ENCODE peak calls at places on chromosomes 16 and 17, in seven cellular contexts. B is fibroblast of the aortic adventitia; V is mammary epithelial cell; C is CD4-positive, alpha-beta T cell; R is A673; H is lower leg skin; X is neural crest cell. M is an unnamed sample.
A peak's percentile ranks its signal among the peaks of the same experiment; 100 is the strongest.

GRCh38 chr17:66712453-66712852 is 122.5 kb upstream of the CACNG5 start:
- DNase-seq in B (no peak), V (no peak), C (no peak), R (no peak), H (no peak), X (no peak), M (no peak)

GRCh38 chr17:40949406-40949805 is 12.0 kb upstream of the KRT23 start:
- DNase-seq in B (no peak), V (no peak), C (no peak), R (no peak), H (no peak), X (no peak), M (no peak)

GRCh38 chr17:49312722-49313121 is 49.3 kb downstream of the ZNF652 start:
- DNase-seq in B (no peak), V (no peak), C (no peak), R (peak; percentile 85), H (no peak), X (no peak), M (no peak)

GRCh38 chr17:8939496-8940334 is 25.8 kb downstream of the PIK3R5 start:
- DNase-seq in B (no peak), V (no peak), C (no peak), R (no peak), H (no peak), X (no peak), M (no peak)

GRCh38 chr17:16516594-16517018 is 24.6 kb upstream of the LRRC75A start:
- DNase-seq in B (peak; percentile 64), V (peak; percentile 46), C (no peak), R (peak; percentile 68), H (no peak), X (peak; percentile 17), M (peak; percentile 23)

GRCh38 chr16:58325941-58326340 is 31.1 kb upstream of the PRSS54 start:
- DNase-seq in B (no peak), V (no peak), C (no peak), R (no peak), H (no peak), X (no peak), M (no peak)

GRCh38 chr16:88781140-88782077 is 3.6 kb downstream of the PIEZO1 start:
- DNase-seq in B (no peak), V (no peak), C (peak; percentile 52), R (no peak), H (no peak), X (no peak), M (no peak)

GRCh38 chr16:29675811-29676643 is 3.0 kb upstream of the QPRT start:
- DNase-seq in B (no peak), V (peak; percentile 11), C (no peak), R (peak; percentile 52), H (no peak), X (no peak), M (no peak)

GRCh38 chr17:63706346-63707102 is 6.6 kb upstream of the LIMD2 start:
- DNase-seq in B (no peak), V (no peak), C (no peak), R (no peak), H (no peak), X (no peak), M (no peak)

GRCh38 chr17:69960755-69961154 is 114.3 kb upstream of the KCNJ16 start:
- DNase-seq in B (peak; percentile 10), V (no peak), C (no peak), R (no peak), H (no peak), X (no peak), M (no peak)

GRCh38 chr17:5416886-5417285 is 2.6 kb downstream of the NUP88 start:
- DNase-seq in B (no peak), V (peak; percentile 25), C (no peak), R (no peak), H (no peak), X (no peak), M (no peak)

GRCh38 chr17:72122002-72122310 is 1.1 kb downstream of the SOX9 start:
- DNase-seq in B (no peak), V (peak; percentile 16), C (no peak), R (peak; percentile 48), H (no peak), X (no peak), M (no peak)

GRCh38 chr17:55345132-55345531 is 76.5 kb downstream of the MMD start:
- DNase-seq in B (no peak), V (no peak), C (no peak), R (no peak), H (no peak), X (no peak), M (no peak)

GRCh38 chr17:34763727-34764665 is 184.6 kb downstream of the TMEM132E start:
- DNase-seq in B (no peak), V (no peak), C (no peak), R (no peak), H (no peak), X (no peak), M (no peak)

GRCh38 chr16:20878682-20879147 is 21.4 kb downstream of the DCUN1D3 start:
- DNase-seq in B (no peak), V (no peak), C (no peak), R (no peak), H (no peak), X (no peak), M (peak; percentile 14)

GRCh38 chr16:55710466-55710865 is 54.7 kb downstream of the SLC6A2 start:
- DNase-seq in B (peak; percentile 1), V (peak; percentile 17), C (no peak), R (no peak), H (no peak), X (no peak), M (peak; percentile 39)

GRCh38 chr17:39607851-39608130 is at the start of gene NEUROD2:
- DNase-seq in B (no peak), V (no peak), C (no peak), R (no peak), H (no peak), X (no peak), M (no peak)

DNA sequence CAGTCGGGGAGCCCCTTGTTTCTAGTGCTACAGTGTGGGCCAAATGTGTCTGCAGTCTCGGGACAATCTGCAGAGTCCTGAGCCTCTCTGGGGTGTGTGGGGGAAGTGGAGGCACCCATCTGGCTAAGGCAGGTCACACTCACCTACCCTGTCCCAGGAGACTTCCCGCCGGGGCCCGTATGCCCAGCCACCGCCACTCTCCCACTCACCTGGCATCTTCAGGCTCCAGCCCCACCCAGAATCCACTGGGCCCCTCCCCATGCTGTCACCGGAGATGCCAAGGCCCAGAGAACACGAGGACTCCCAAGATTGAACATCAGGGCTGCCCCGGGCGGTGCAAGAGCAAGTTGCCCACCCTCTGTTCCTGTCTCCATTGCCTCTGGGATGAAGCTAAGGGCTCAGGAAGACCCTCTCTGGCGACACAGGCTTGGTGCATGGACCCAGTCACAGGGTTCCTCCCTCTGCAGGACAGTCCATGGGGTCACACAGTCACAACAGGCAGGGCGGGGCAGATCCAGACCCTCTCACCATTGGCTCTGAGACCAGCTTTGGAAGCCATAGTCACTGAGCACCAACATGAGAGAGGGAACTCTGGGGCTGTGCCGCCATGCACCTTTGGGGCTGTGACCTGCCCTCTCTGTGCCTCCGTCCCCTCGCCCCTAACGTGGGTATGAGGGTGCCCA is 38.1 kb downstream of the SREBF1 start:
- DNase-seq in B (no peak), V (no peak), C (no peak), R (no peak), H (no peak), X (no peak), M (no peak)
- TF ChIP-seq CTCF in B (no peak), V (no peak), C (no peak), R (no peak), H (no peak), X (no peak), M (no peak)

GRCh38 chr16:15946257-15947044 is 3.0 kb upstream of the ABCC1 start:
- DNase-seq in B (peak; percentile 86), V (peak; percentile 80), C (no peak), R (peak; percentile 62), H (no peak), X (no peak), M (no peak)
- TF ChIP-seq CTCF in B (peak; percentile 34), V (no peak), C (no peak), R (no peak), H (no peak), X (no peak), M (no peak)

GRCh38 chr16:81316176-81316496 is 1.4 kb downstream of the GAN start:
- DNase-seq in B (no peak), V (no peak), C (no peak), R (no peak), H (no peak), X (no peak), M (no peak)

GRCh38 chr16:81314603-81315270 is at the start of gene GAN:
- DNase-seq in B (peak; percentile 94), V (peak; percentile 96), C (peak; percentile 85), R (peak; percentile 98), H (peak; percentile 95), X (peak; percentile 84), M (peak; percentile 94)

GRCh38 chr16:81318711-81319110 is 3.9 kb downstream of the GAN start:
- DNase-seq in B (no peak), V (no peak), C (no peak), R (peak; percentile 58), H (no peak), X (no peak), M (no peak)

GRCh38 chr16:81313731-81314602 is 795 bp upstream of the GAN start:
- DNase-seq in B (peak; percentile 18), V (no peak), C (no peak), R (no peak), H (no peak), X (no peak), M (peak; percentile 24)

DNA sequence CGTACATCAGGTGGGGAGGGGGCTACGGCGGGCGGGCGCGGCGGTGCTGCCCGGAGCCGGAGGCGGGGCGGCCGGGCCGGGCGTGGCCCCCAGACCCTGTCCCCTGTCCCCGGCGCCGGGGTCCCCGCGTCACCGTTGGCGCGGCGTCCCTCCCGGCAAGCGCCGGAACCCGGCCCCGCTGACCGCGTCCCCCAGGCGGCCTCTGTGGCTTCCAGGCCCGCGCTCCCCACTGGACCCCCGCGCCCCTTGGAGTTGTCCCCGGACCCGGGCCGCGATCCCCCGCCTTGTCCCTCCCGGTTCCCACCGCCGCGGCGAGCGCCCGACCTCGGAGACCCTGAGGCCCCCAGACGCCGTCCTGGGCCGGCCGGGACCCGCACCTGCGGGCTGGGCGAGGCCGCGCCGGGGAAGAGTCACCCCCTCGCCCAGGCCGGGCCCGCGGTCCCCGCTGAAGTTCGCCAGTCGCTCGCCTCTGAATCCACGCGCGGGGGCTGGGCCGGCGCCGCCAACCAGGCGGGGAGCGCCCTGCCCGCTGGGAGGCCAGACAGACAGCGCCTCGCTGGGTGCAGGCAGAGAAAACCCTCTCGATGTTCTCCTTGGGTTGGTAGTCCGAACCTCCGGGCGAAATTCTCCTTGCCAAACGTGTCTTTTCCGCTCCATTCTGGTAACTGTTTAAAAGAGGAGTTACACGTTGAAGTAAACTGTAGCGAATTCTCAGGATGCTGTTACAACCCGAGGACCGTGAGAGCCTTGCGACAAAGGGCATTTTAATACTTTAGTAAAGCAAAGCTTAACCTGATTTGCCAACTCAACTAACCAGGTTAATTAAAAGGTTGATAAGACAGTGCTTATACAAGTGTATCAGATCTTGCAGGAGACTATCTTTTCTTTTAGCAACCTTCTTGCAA is 761 bp downstream of the GAN start:
- DNase-seq in B (peak; percentile 46), V (peak; percentile 62), C (peak; percentile 25), R (peak; percentile 41), H (no peak), X (peak; percentile 15), M (peak; percentile 60)
- TF ChIP-seq CTCF in B (peak; percentile 23), V (no peak), C (no peak), R (no peak), H (no peak), X (no peak), M (no peak)

DNA sequence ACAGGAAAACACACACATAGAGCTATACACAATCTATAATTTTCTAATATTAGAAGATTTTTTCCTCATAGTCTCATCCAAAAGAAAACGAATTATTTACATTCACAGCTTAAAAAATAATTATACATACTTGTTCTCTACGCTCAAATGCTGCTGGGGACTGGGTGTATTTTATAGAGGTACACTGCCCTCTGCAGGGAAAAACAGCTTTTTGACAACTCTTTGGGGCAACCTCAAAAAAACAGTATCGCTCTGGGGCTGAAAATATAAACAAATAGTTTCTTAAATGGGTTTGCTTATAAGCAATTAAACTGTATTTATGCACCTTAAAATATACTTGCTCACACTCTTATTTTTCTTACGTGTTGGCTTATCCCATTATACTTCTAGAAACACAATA is 261.8 kb upstream of the PSMD7 start:
- DNase-seq in B (peak; percentile 0), V (peak; percentile 6), C (no peak), R (peak; percentile 49), H (no peak), X (peak; percentile 32), M (peak; percentile 13)
- TF ChIP-seq CTCF in B (no peak), V (peak; percentile 30), C (no peak), R (peak; percentile 58), H (no peak), X (peak; percentile 71), M (peak; percentile 68)